ENCODE peak calls at places on chromosomes 11 and 22, in six cellular contexts. A, J, F, Y, R and Z are unnamed samples.

GRCh38 chr11:47980907-47981621 is 705 bp downstream of the PTPRJ start:
- DNase-seq in A (no peak), J (peak; percentile 72), F (no peak), Y (peak; percentile 30), R (no peak), Z (no peak)

GRCh38 chr11:1197886-1198765 is 24.7 kb upstream of the MUC5B start:
- DNase-seq in A (no peak), J (peak; percentile 38), F (no peak), Y (no peak), R (no peak), Z (no peak)

GRCh38 chr11:61914471-61915171 is 2.7 kb downstream of the RAB3IL1 start:
- DNase-seq in A (no peak), J (peak; percentile 18), F (no peak), Y (no peak), R (no peak), Z (no peak)

GRCh38 chr11:7251487-7251835 is 243 bp upstream of the SYT9 start:
- DNase-seq in A (no peak), J (no peak), F (no peak), Y (no peak), R (no peak), Z (no peak)

GRCh38 chr11:112961146-112961668 is at the start of gene NCAM1:
- DNase-seq in A (peak; percentile 90), J (peak; percentile 63), F (peak; percentile 98), Y (peak; percentile 96), R (no peak), Z (peak; percentile 91)

GRCh38 chr11:100208207-100208606 is 478.9 kb upstream of the ARHGAP42 start:
- DNase-seq in A (no peak), J (no peak), F (no peak), Y (peak; percentile 42), R (no peak), Z (no peak)

GRCh38 chr11:7597620-7598019 is 75.7 kb downstream of the CYB5R2 start:
- DNase-seq in A (no peak), J (peak; percentile 65), F (peak; percentile 65), Y (no peak), R (no peak), Z (no peak)

GRCh38 chr11:4197112-4197511 is 102.5 kb downstream of the RRM1 start:
- DNase-seq in A (no peak), J (no peak), F (no peak), Y (no peak), R (no peak), Z (no peak)

GRCh38 chr22:29580200-29580810 is 608 bp downstream of the NIPSNAP1 start:
- DNase-seq in A (no peak), J (no peak), F (no peak), Y (no peak), R (no peak), Z (no peak)

GRCh38 chr11:122178795-122179194 is 62.8 kb upstream of the BLID start:
- DNase-seq in A (no peak), J (no peak), F (no peak), Y (peak; percentile 64), R (no peak), Z (no peak)

GRCh38 chr11:104385884-104386283 is 221.9 kb upstream of the PDGFD start:
- DNase-seq in A (no peak), J (no peak), F (no peak), Y (no peak), R (no peak), Z (no peak)